ENCODE peak calls at places on chromosome 15, in nine cellular contexts. W is left colon; N is tibial artery; E is right lobe of liver; G is HS-5; Z is activated CD8-positive, alpha-beta memory T cell treated with anti-CD3 and anti-CD28 coated beads, Interleukin-2, amount 10 ng/mL, durations not matched to agents 7 days and 5 days; D is HEK293T; B is Calu3; V is posterior cingulate gyrus. J is an unnamed sample.

GRCh38 chr15:66993874-66994696 is 71.3 kb upstream of the SMAD3 start:
- DNase-seq in Z (no peak), N (no peak), V (no peak), B (no peak), G (no peak), W (no peak), D (no peak), E (no peak), J (no peak)

GRCh38 chr15:71730277-71731144 is 79.8 kb upstream of the NR2E3 start:
- DNase-seq in V (no peak), B (peak), N (peak), W (no peak), D (peak), E (peak), Z (no peak), G (no peak), J (peak)

GRCh38 chr15:96418146-96418545 is 87.6 kb downstream of the NR2F2 start:
- DNase-seq in V (no peak), B (peak), W (no peak), D (no peak), G (no peak), N (no peak), E (no peak), Z (no peak), J (no peak)

GRCh38 chr15:48433226-48433886 is 102.1 kb downstream of the DUT start:
- DNase-seq in B (no peak), N (no peak), W (no peak), V (no peak), G (no peak), Z (no peak), D (no peak), E (no peak), J (no peak)

GRCh38 chr15:68642491-68642845 is 63.7 kb downstream of the CORO2B start:
- DNase-seq in N (no peak), Z (no peak), V (no peak), D (no peak), G (no peak), W (no peak), B (no peak), E (no peak), J (no peak)

GRCh38 chr15:77504310-77504709 is 83.6 kb downstream of the HMG20A start:
- DNase-seq in D (no peak), V (peak), G (no peak), E (no peak), B (no peak), N (no peak), Z (no peak), W (peak), J (no peak)

GRCh38 chr15:27821273-27821672 is 277.8 kb downstream of the OCA2 start:
- DNase-seq in G (no peak), W (no peak), N (no peak), D (no peak), V (no peak), E (no peak), B (no peak), Z (no peak), J (no peak)

GRCh38 chr15:67127925-67128324 is 62.5 kb downstream of the SMAD3 start:
- DNase-seq in N (peak), W (no peak), B (no peak), V (no peak), E (no peak), Z (no peak), D (no peak), G (peak), J (peak)

GRCh38 chr15:40282870-40283614 is at the start of gene ANKRD63:
- DNase-seq in Z (no peak), W (peak), V (peak), N (no peak), G (no peak), D (peak), E (no peak), B (no peak), J (no peak)

GRCh38 chr15:23014394-23015000 is 24.9 kb downstream of the TUBGCP5 start:
- DNase-seq in W (no peak), E (no peak), V (no peak), D (no peak), B (no peak), Z (no peak), G (no peak), N (no peak), J (no peak)

GRCh38 chr15:100241572-100242479 is 99.9 kb downstream of the ADAMTS17 start:
- DNase-seq in V (no peak), N (peak), D (no peak), W (no peak), G (no peak), E (peak), B (no peak), Z (no peak), J (peak)

GRCh38 chr15:51260262-51260661 is 78.1 kb downstream of the CYP19A1 start:
- DNase-seq in B (no peak), D (no peak), G (peak), Z (no peak), W (no peak), N (no peak), E (no peak), V (no peak), J (no peak)

GRCh38 chr15:55033574-55033973 is 163.2 kb downstream of the RSL24D1 start:
- DNase-seq in G (no peak), V (no peak), Z (no peak), D (no peak), W (no peak), E (no peak), N (no peak), B (no peak), J (no peak)

GRCh38 chr15:69141286-69141701 is 19.1 kb upstream of the GLCE start:
- DNase-seq in G (no peak), N (no peak), V (no peak), E (no peak), D (peak), B (peak), W (no peak), Z (no peak), J (no peak)

GRCh38 chr15:28101983-28102441 is 2.9 kb upstream of the OCA2 start:
- DNase-seq in B (no peak), Z (no peak), E (no peak), N (no peak), D (no peak), G (no peak), V (no peak), W (no peak), J (no peak)

GRCh38 chr15:83380026-83380425 is 67.1 kb upstream of the SH3GL3 start:
- DNase-seq in E (no peak), W (no peak), Z (no peak), B (no peak), V (no peak), N (no peak), G (peak), D (no peak), J (peak)

GRCh38 chr15:91866371-91866905 is 12.9 kb downstream of the SLCO3A1 start:
- DNase-seq in D (no peak), V (no peak), E (no peak), W (no peak), G (no peak), Z (no peak), N (peak), B (peak), J (no peak)

GRCh38 chr15:71278989-71279756 is 163.9 kb downstream of the THSD4 start:
- DNase-seq in G (peak), V (no peak), W (peak), B (peak), N (peak), Z (no peak), D (peak), E (peak), J (no peak)

GRCh38 chr15:94306700-94307650 is 75.6 kb downstream of the MCTP2 start:
- DNase-seq in W (no peak), B (no peak), G (no peak), Z (peak), N (no peak), V (no peak), E (no peak), D (no peak), J (no peak)

GRCh38 chr15:81296673-81297072 is 27.3 kb downstream of the STARD5 start:
- DNase-seq in E (peak), D (no peak), B (no peak), G (no peak), V (no peak), Z (peak), W (peak), N (peak), J (no peak)

GRCh38 chr15:99432271-99433025 is 133.3 kb upstream of the MEF2A start:
- DNase-seq in E (peak), B (no peak), W (peak), V (no peak), D (no peak), Z (no peak), N (peak), G (no peak), J (no peak)

GRCh38 chr15:58538225-58538731 is 106.5 kb downstream of the LIPC start:
- DNase-seq in E (no peak), N (no peak), W (no peak), V (no peak), G (no peak), B (no peak), D (no peak), Z (no peak), J (no peak)

GRCh38 chr15:89936051-89936792 is 23.5 kb upstream of the ARPIN start:
- DNase-seq in V (no peak), Z (peak), D (no peak), G (no peak), B (no peak), N (no peak), W (no peak), E (no peak), J (no peak)

GRCh38 chr15:74807302-74807701 is 5.3 kb upstream of the LMAN1L start:
- DNase-seq in N (no peak), B (no peak), E (no peak), G (no peak), V (peak), D (no peak), Z (no peak), W (no peak), J (no peak)

GRCh38 chr15:60993008-60993407 is 236.1 kb downstream of the RORA start:
- DNase-seq in G (no peak), Z (no peak), N (no peak), D (no peak), V (no peak), E (no peak), W (no peak), B (no peak), J (no peak)

GRCh38 chr15:32641517-32642059 is at the start of gene SCG5:
- DNase-seq in W (peak), G (no peak), E (no peak), N (no peak), V (peak), B (no peak), Z (no peak), D (no peak), J (no peak)

GRCh38 chr15:32778391-32779176 is 60.8 kb downstream of the GREM1 start:
- DNase-seq in B (no peak), G (no peak), D (no peak), W (no peak), N (no peak), E (no peak), V (no peak), Z (no peak), J (no peak)

GRCh38 chr15:96972201-96972600 is 641.7 kb downstream of the NR2F2 start:
- DNase-seq in B (no peak), G (no peak), V (no peak), E (no peak), D (no peak), N (no peak), W (no peak), Z (no peak), J (no peak)

GRCh38 chr15:85044894-85045293 is 63.2 kb downstream of the PDE8A start:
- DNase-seq in G (no peak), N (no peak), Z (no peak), B (no peak), E (no peak), D (no peak), V (no peak), W (no peak), J (no peak)

GRCh38 chr15:26235864-26236263 is 372.7 kb upstream of the ATP10A start:
- DNase-seq in B (no peak), E (no peak), W (no peak), N (no peak), Z (no peak), V (no peak), G (no peak), D (no peak), J (no peak)

GRCh38 chr15:90362936-90363212 is 10.8 kb downstream of the ZNF774 start:
- DNase-seq in G (peak), Z (no peak), D (no peak), N (peak), W (no peak), E (no peak), B (no peak), V (peak), J (no peak)

GRCh38 chr15:100714034-100714748 is 111.8 kb downstream of the ASB7 start:
- DNase-seq in E (no peak), G (no peak), N (no peak), W (no peak), Z (no peak), D (no peak), B (no peak), V (no peak), J (no peak)

GRCh38 chr15:25543156-25543555 is 104.3 kb upstream of the UBE3A start:
- DNase-seq in N (peak), B (no peak), E (peak), G (no peak), D (no peak), W (peak), V (peak), Z (no peak), J (no peak)

GRCh38 chr15:63679588-63679987 is 82.4 kb downstream of the FBXL22 start:
- DNase-seq in G (no peak), D (no peak), Z (no peak), W (no peak), V (no peak), E (no peak), N (no peak), B (no peak), J (no peak)

GRCh38 chr15:69732133-69732532 is 279.5 kb downstream of the RPLP1 start:
- DNase-seq in N (no peak), W (no peak), B (no peak), V (no peak), G (no peak), Z (no peak), D (no peak), E (no peak), J (no peak)